ENCODE peak calls at places on chromosomes 6 and 20, in seven cellular contexts. Z is GM13977, T is gastrocnemius medialis, V is mucosa of descending colon, U is kidney epithelial cell, S is lower lobe of right lung, E is neural crest cell. L is an unnamed sample.

GRCh38 chr6:139436521-139437348 is 62.3 kb upstream of the CITED2 start:
- DNase-seq in Z (no peak), T (no peak), V (no peak), U (peak; percentile 55), S (no peak), E (no peak), L (no peak)

GRCh38 chr6:25193865-25194679 is 85.1 kb upstream of the CARMIL1 start:
- DNase-seq in Z (no peak), T (no peak), V (no peak), U (no peak), S (no peak), E (no peak), L (no peak)

GRCh38 chr6:155155787-155156447 is 107.9 kb upstream of the CLDN20 start:
- DNase-seq in Z (no peak), T (peak; percentile 85), V (no peak), U (no peak), S (no peak), E (no peak), L (no peak)

GRCh38 chr20:33583154-33583553 is 79.0 kb upstream of the C20orf144 start:
- DNase-seq in Z (no peak), T (no peak), V (no peak), U (no peak), S (no peak), E (no peak), L (no peak)

GRCh38 chr6:81944661-81945060 is 192.2 kb upstream of the TENT5A start:
- DNase-seq in Z (no peak), T (no peak), V (no peak), U (no peak), S (no peak), E (no peak), L (no peak)

GRCh38 chr6:72776456-72776855 is 154.6 kb downstream of the KCNQ5 start:
- DNase-seq in Z (no peak), T (no peak), V (no peak), U (no peak), S (no peak), E (no peak), L (no peak)

GRCh38 chr20:37501940-37502339 is 19.1 kb upstream of the NNAT start:
- DNase-seq in Z (no peak), T (no peak), V (no peak), U (no peak), S (no peak), E (no peak), L (no peak)

GRCh38 chr6:158476389-158476788 is 83.5 kb upstream of the TMEM181 start:
- DNase-seq in Z (no peak), T (no peak), V (no peak), U (no peak), S (no peak), E (no peak), L (no peak)

GRCh38 chr20:43442310-43442880 is 15.3 kb upstream of the SRSF6 start:
- DNase-seq in Z (no peak), T (no peak), V (no peak), U (no peak), S (no peak), E (no peak), L (no peak)

GRCh38 chr6:40394381-40394780 is 192.8 kb downstream of the LRFN2 start:
- DNase-seq in Z (no peak), T (no peak), V (no peak), U (no peak), S (no peak), E (no peak), L (no peak)

GRCh38 chr6:140988780-140989179 is 1143.9 kb upstream of the GJE1 start:
- DNase-seq in Z (no peak), T (no peak), V (no peak), U (no peak), S (no peak), E (no peak), L (no peak)

GRCh38 chr6:12324096-12324495 is 33.9 kb downstream of the EDN1 start:
- DNase-seq in Z (no peak), T (no peak), V (peak; percentile 71), U (peak; percentile 98), S (no peak), E (no peak), L (no peak)

GRCh38 chr6:138648127-138648526 is 125.4 kb upstream of the CCDC28A start:
- DNase-seq in Z (no peak), T (no peak), V (no peak), U (no peak), S (no peak), E (no peak), L (no peak)

GRCh38 chr20:17896771-17897369 is 71.7 kb downstream of the SNX5 start:
- DNase-seq in Z (peak; percentile 44), T (no peak), V (no peak), U (no peak), S (no peak), E (no peak), L (no peak)

GRCh38 chr20:48197034-48197433 is 411.8 kb upstream of the SULF2 start:
- DNase-seq in Z (no peak), T (no peak), V (no peak), U (no peak), S (no peak), E (no peak), L (no peak)

GRCh38 chr20:49615401-49616153 is 47.6 kb upstream of the PTGIS start:
- DNase-seq in Z (no peak), T (peak; percentile 97), V (peak; percentile 50), U (no peak), S (no peak), E (no peak), L (no peak)

GRCh38 chr20:17465236-17465635 is 65.9 kb downstream of the BFSP1 start:
- DNase-seq in Z (no peak), T (no peak), V (no peak), U (no peak), S (no peak), E (no peak), L (no peak)

GRCh38 chr6:144331610-144332009 is 46.5 kb downstream of the UTRN start:
- DNase-seq in Z (no peak), T (no peak), V (no peak), U (no peak), S (no peak), E (no peak), L (no peak)

GRCh38 chr20:62906209-62906608 is 20.1 kb downstream of the DIDO1 start:
- DNase-seq in Z (no peak), T (peak; percentile 77), V (no peak), U (no peak), S (peak; percentile 41), E (no peak), L (no peak)

GRCh38 chr6:112690497-112691202 is 343.5 kb downstream of the RFPL4B start:
- DNase-seq in Z (no peak), T (no peak), V (no peak), U (no peak), S (no peak), E (no peak), L (no peak)

GRCh38 chr6:105213272-105213671 is 33.5 kb upstream of the POPDC3 start:
- DNase-seq in Z (no peak), T (no peak), V (no peak), U (no peak), S (no peak), E (no peak), L (no peak)

GRCh38 chr6:147664092-147664491 is 155.6 kb downstream of the SAMD5 start:
- DNase-seq in Z (no peak), T (no peak), V (no peak), U (no peak), S (no peak), E (no peak), L (no peak)

GRCh38 chr6:29255530-29255929 is 46.0 kb upstream of the OR14J1 start:
- DNase-seq in Z (no peak), T (no peak), V (no peak), U (no peak), S (no peak), E (no peak), L (no peak)

GRCh38 chr6:81950877-81951276 is 198.4 kb upstream of the TENT5A start:
- DNase-seq in Z (no peak), T (no peak), V (no peak), U (no peak), S (no peak), E (no peak), L (no peak)

GRCh38 chr20:52454660-52455059 is 263.1 kb upstream of the ZFP64 start:
- DNase-seq in Z (no peak), T (no peak), V (no peak), U (no peak), S (no peak), E (no peak), L (no peak)

GRCh38 chr6:43428874-43429273 is 1.5 kb downstream of the ABCC10 start:
- DNase-seq in Z (no peak), T (no peak), V (no peak), U (no peak), S (no peak), E (no peak), L (no peak)

GRCh38 chr6:43432009-43432945 is 4.9 kb downstream of the ABCC10 start:
- DNase-seq in Z (no peak), T (no peak), V (no peak), U (no peak), S (no peak), E (no peak), L (no peak)

GRCh38 chr6:43428112-43428570 is 800 bp downstream of the ABCC10 start:
- DNase-seq in Z (no peak), T (no peak), V (no peak), U (no peak), S (no peak), E (no peak), L (no peak)

GRCh38 chr6:43426928-43427405 is 374 bp upstream of the ABCC10 start:
- DNase-seq in Z (no peak), T (no peak), V (peak; percentile 15), U (no peak), S (no peak), E (no peak), L (no peak)

GRCh38 chr6:43427406-43428111 is at the start of gene ABCC10:
- DNase-seq in Z (peak; percentile 97), T (peak; percentile 92), V (peak; percentile 96), U (peak; percentile 82), S (peak; percentile 97), E (peak; percentile 91), L (peak; percentile 94)
- TF ChIP-seq CTCF in Z (peak; percentile 31), T (peak; percentile 51), V (peak; percentile 25), U (peak; percentile 57), S (peak; percentile 50), E (peak; percentile 64), L (no peak)

GRCh38 chr6:41416165-41416837 is 80.9 kb downstream of the NCR2 start:
- DNase-seq in Z (no peak), T (no peak), V (no peak), U (no peak), S (no peak), E (no peak), L (no peak)
- TF ChIP-seq CTCF in Z (no peak), T (no peak), V (no peak), U (no peak), S (no peak), E (no peak), L (no peak)

GRCh38 chr6:129667034-129667433 is 42.9 kb downstream of the ARHGAP18 start:
- DNase-seq in Z (no peak), T (no peak), V (no peak), U (no peak), S (no peak), E (no peak), L (no peak)
- TF ChIP-seq CTCF in Z (no peak), T (no peak), V (no peak), U (no peak), S (no peak), E (no peak), L (no peak)

DNA sequence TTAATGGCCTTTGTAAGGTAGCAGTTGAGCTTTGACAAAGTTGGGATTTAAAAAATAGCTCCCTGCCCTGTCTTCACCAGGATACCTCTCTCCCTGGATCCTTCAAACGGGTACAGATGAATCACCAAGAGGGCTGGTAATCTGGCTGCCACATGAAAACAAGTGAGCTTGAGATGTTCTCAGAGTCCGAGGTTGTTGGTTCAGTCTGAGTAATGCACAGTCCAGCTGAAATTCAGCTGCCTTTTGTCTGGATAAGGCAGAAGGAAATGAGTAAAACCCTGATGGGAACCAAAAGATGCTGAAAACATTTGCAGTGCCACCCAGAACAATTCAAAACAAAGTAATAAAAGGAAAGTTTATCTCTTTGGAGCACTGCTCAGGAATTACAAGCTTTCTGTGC is 86.8 kb downstream of the GJA1 start:
- DNase-seq in Z (no peak), T (no peak), V (no peak), U (peak; percentile 94), S (no peak), E (no peak), L (no peak)
- TF ChIP-seq CTCF in Z (no peak), T (no peak), V (no peak), U (no peak), S (no peak), E (no peak), L (no peak)

L was measured in nephron progenitor cell.